ENCODE peak calls at places on chromosomes 11 and 22, in four cellular contexts. T is IMR-90, U is lower leg skin, J is GM12891. C is an unnamed sample.

GRCh38 chr11:99489561-99489960 is 468.8 kb downstream of the CNTN5 start:
- DNase-seq in T (peak; percentile 4), J (no peak), U (no peak), C (no peak)

GRCh38 chr11:82854242-82854641 is 46.0 kb downstream of the PRCP start:
- DNase-seq in J (no peak), T (peak; percentile 13), U (no peak), C (no peak)

GRCh38 chr11:77634724-77635123 is 2.9 kb downstream of the CLNS1A start:
- DNase-seq in U (no peak), J (no peak), T (no peak), C (no peak)

GRCh38 chr11:130781906-130782305 is 134.4 kb downstream of the SNX19 start:
- DNase-seq in J (no peak), T (peak; percentile 78), U (no peak), C (no peak)

GRCh38 chr11:7538023-7538422 is 24.2 kb downstream of the PPFIBP2 start:
- DNase-seq in U (peak; percentile 94), T (no peak), J (no peak), C (peak; percentile 32)

GRCh38 chr11:132523929-132524328 is 1008.4 kb downstream of the OPCML start:
- DNase-seq in T (no peak), J (no peak), U (no peak), C (no peak)

GRCh38 chr11:106670069-106670468 is 348.2 kb downstream of the GUCY1A2 start:
- DNase-seq in T (peak; percentile 4), J (no peak), U (no peak), C (no peak)

GRCh38 chr22:26362471-26362870 is 66.6 kb upstream of the ASPHD2 start:
- DNase-seq in U (no peak), T (peak; percentile 6), J (no peak), C (peak; percentile 56)

GRCh38 chr11:15115686-15116085 is 963 bp downstream of the INSC start:
- DNase-seq in J (no peak), U (no peak), T (no peak), C (no peak)

GRCh38 chr11:63940786-63941185 is 2.0 kb downstream of the NAA40 start:
- DNase-seq in J (no peak), T (no peak), U (no peak), C (no peak)

GRCh38 chr11:106470230-106470629 is 392.8 kb downstream of the AASDHPPT start:
- DNase-seq in J (no peak), U (no peak), T (no peak), C (no peak)

GRCh38 chr11:72834905-72835304 is 20.7 kb downstream of the ATG16L2 start:
- DNase-seq in J (no peak), U (peak; percentile 83), T (no peak), C (no peak)

GRCh38 chr11:122920579-122920978 is 38.0 kb downstream of the JHY start:
- DNase-seq in U (no peak), J (no peak), T (no peak), C (no peak)

GRCh38 chr22:44997060-44997459 is 12.7 kb downstream of the PHF21B start:
- DNase-seq in J (no peak), U (no peak), T (no peak), C (no peak)

GRCh38 chr11:129236850-129237249 is 44.7 kb upstream of the ARHGAP32 start:
- DNase-seq in U (no peak), T (no peak), J (no peak), C (no peak)

GRCh38 chr11:45463541-45463940 is 177.4 kb upstream of the SYT13 start:
- DNase-seq in J (no peak), U (no peak), T (no peak), C (no peak)
- TF ChIP-seq POLR2A in J (no peak), U (no peak), T (no peak), C (no peak)

DNA sequence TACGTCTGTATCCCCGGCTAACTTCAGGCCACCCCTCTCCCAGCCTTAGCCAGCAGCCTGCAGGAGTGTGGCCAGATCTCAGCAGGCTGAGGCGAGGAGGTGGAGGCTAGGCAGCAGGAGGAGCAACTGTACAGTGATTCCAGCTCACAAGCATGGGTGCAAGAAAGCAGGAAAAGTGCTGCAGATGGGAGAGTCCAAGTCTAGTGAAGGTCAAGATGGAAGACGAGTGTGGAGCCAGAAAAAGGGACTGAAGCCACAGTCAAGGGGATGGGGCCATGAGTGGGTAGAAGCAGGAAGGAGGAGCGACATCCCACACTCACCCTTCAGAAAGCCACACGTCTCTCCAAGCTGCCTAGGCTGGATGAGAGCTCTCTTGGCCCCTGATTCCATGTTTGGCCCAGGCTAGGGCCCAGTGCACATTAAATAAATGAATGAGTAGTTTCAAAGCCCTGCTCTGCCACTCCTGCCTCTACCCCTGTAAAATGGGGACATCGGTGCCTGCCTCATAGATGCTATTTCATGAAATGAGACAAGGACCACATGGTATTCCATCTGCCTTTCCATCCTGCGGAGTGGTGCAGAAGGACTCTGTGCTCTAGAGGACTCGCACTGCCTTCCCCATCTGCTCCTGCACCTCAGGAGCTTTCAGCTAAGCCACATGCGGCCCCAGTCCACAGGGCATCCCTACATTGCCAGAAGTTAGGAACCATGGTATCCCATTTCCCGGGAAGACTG is 2.9 kb downstream of the YDJC start:
- DNase-seq in J (no peak), U (no peak), T (no peak), C (no peak)
- TF ChIP-seq POLR2A in J (peak; percentile 33), U (no peak), T (no peak), C (no peak)

DNA sequence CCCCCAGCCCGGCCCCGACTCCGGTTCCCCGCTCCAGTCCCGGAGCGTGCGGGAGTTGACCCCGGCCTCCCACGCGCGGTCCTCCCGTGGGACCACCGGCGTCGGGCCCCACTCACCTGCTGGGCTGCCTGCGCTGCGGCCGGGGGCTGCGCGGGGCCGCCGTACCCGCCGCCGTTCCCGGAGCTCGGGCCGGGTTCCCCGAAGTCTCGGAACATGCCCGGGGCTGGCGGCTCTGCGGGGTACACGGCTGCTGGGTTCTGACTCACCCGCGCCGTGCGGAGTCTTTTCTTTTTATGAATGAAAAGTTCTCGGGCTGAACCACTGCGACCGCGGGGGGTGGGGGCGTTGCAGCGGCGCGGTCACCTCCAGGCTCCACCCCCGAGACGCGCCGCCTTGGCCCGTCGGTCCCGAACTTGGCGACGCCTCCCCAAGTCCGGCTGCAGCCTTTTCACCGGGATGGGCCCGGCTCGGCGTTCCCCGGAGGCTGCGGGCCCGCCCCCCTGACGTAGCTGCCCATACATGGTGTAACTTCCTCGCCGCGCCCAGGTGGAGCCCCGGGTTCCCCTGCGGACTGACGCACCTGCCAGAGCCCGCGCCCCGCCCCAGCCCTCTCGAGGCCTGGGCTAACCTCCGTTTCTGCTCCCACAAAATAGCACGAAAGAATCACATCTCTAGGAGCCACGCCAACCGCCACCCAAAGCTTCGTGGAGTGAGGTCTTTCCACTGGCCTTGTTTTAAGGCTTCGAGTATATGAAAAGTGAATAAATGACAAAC is at the start of gene FOSL1:
- DNase-seq in J (peak; percentile 89), U (peak; percentile 98), T (peak; percentile 97), C (peak; percentile 83)
- TF ChIP-seq POLR2A in J (peak; percentile 52), U (no peak), T (peak; percentile 99), C (peak; percentile 83)

GRCh38 chr11:74710291-74710938 is 20.8 kb downstream of the CHRDL2 start:
- DNase-seq in T (peak; percentile 46), U (no peak), J (no peak), C (no peak)

GRCh38 chr11:74717211-74717997 is 13.8 kb downstream of the CHRDL2 start:
- DNase-seq in T (no peak), U (no peak), J (no peak), C (no peak)

GRCh38 chr11:74709175-74709574 is 22.1 kb downstream of the CHRDL2 start:
- DNase-seq in T (no peak), J (no peak), U (no peak), C (no peak)

GRCh38 chr11:74714904-74715303 is 16.3 kb downstream of the CHRDL2 start:
- DNase-seq in J (no peak), T (no peak), U (no peak), C (no peak)

GRCh38 chr11:74713686-74714085 is 17.5 kb downstream of the CHRDL2 start:
- DNase-seq in J (no peak), U (no peak), T (no peak), C (no peak)
- TF ChIP-seq POLR2A in J (no peak), U (no peak), T (no peak), C (no peak)

DNA sequence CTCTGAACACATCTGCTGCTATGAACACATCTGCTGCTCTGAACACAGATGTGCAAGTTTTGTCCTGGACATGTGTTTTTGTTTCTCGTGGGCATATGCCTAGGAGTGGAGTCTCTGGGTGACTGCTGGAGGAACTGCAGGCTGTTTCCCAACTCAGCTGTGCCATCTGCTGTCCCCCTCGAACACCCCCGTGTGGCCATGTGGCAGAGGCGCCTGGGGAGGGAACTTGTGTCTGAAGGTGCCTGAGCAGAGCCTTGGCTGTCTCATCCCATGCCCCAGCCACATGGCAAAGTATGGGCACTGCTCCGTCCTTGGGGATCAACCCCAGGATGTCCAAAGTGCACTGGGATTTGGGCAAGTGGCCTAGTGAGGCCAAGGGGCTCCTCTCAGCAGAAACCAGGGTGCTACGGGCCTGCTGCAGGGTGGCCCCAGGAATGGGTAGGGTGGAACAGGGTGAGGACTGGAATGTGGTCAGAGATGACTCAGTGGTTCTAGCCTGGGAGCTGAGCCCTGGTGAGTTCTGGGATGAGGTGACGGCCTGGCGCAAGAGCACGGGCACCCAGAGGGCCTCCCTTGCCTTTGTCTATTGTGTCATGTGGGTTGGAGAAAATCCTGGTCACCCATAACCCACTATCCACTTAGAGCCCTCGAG is 14.7 kb downstream of the GATD1 start:
- DNase-seq in T (peak; percentile 74), U (peak; percentile 87), J (no peak), C (peak; percentile 58)
- TF ChIP-seq POLR2A in T (no peak), U (no peak), J (no peak), C (no peak)

GRCh38 chr11:69689484-69690319 is 14.1 kb downstream of the FGF19 start:
- DNase-seq in U (no peak), T (no peak), J (no peak), C (no peak)
- TF ChIP-seq POLR2A in U (no peak), T (no peak), J (no peak), C (no peak)

GRCh38 chr22:38707346-38707745 is 1.6 kb downstream of the GTPBP1 start:
- DNase-seq in T (peak; percentile 73), U (no peak), J (no peak), C (no peak)
- TF ChIP-seq POLR2A in T (no peak), U (no peak), J (no peak), C (peak; percentile 78)

C was measured in gastrocnemius medialis.